ENCODE peak calls at places on chromosomes 5 and 9, in eight cellular contexts. One of them, this sample, is unnamed.
A peak's percentile ranks its signal among the peaks of the same experiment; 100 is the strongest.

GRCh38 chr5:126676195-126676624 is 75.5 kb downstream of the PHAX start:
- DNase-seq in T-helper 9 cell: peak; percentile 40
- DNase-seq in activated naive CD4-positive, alpha-beta T cell treated with Interleukin-2 at 50 U/mL for 16 hours: peak; percentile 67
- DNase-seq in esophagus squamous epithelium: no peak
- DNase-seq in naive thymus-derived CD8-positive, alpha-beta T cell: peak; percentile 41
- DNase-seq in caudate nucleus: peak; percentile 15
- DNase-seq in BJ: no peak
- DNase-seq in MV-4-11: peak; percentile 52
- DNase-seq in this sample: peak; percentile 64

GRCh38 chr9:4739587-4740372 is 1.2 kb downstream of the AK3 start:
- DNase-seq in naive thymus-derived CD8-positive, alpha-beta T cell: no peak
- DNase-seq in T-helper 9 cell: no peak
- DNase-seq in BJ: no peak
- DNase-seq in MV-4-11: no peak
- DNase-seq in caudate nucleus: no peak
- DNase-seq in esophagus squamous epithelium: no peak
- DNase-seq in activated naive CD4-positive, alpha-beta T cell treated with Interleukin-2 at 50 U/mL for 16 hours: no peak
- DNase-seq in this sample: peak; percentile 21

GRCh38 chr5:39494099-39494498 is 69.3 kb upstream of the DAB2 start:
- DNase-seq in MV-4-11: no peak
- DNase-seq in caudate nucleus: no peak
- DNase-seq in naive thymus-derived CD8-positive, alpha-beta T cell: no peak
- DNase-seq in esophagus squamous epithelium: no peak
- DNase-seq in activated naive CD4-positive, alpha-beta T cell treated with Interleukin-2 at 50 U/mL for 16 hours: no peak
- DNase-seq in BJ: no peak
- DNase-seq in T-helper 9 cell: no peak
- DNase-seq in this sample: peak; percentile 29

GRCh38 chr9:93266521-93267001 is 82.6 kb downstream of the WNK2 start:
- DNase-seq in esophagus squamous epithelium: no peak
- DNase-seq in MV-4-11: no peak
- DNase-seq in activated naive CD4-positive, alpha-beta T cell treated with Interleukin-2 at 50 U/mL for 16 hours: no peak
- DNase-seq in caudate nucleus: no peak
- DNase-seq in BJ: no peak
- DNase-seq in T-helper 9 cell: no peak
- DNase-seq in naive thymus-derived CD8-positive, alpha-beta T cell: no peak
- DNase-seq in this sample: no peak

GRCh38 chr9:6926436-6926835 is 168.7 kb downstream of the KDM4C start:
- DNase-seq in naive thymus-derived CD8-positive, alpha-beta T cell: no peak
- DNase-seq in activated naive CD4-positive, alpha-beta T cell treated with Interleukin-2 at 50 U/mL for 16 hours: no peak
- DNase-seq in MV-4-11: no peak
- DNase-seq in T-helper 9 cell: no peak
- DNase-seq in esophagus squamous epithelium: no peak
- DNase-seq in BJ: no peak
- DNase-seq in caudate nucleus: no peak
- DNase-seq in this sample: no peak

GRCh38 chr9:120915854-120916495 is 10.6 kb downstream of the TRAF1 start:
- DNase-seq in T-helper 9 cell: no peak
- DNase-seq in esophagus squamous epithelium: no peak
- DNase-seq in BJ: no peak
- DNase-seq in MV-4-11: no peak
- DNase-seq in naive thymus-derived CD8-positive, alpha-beta T cell: peak; percentile 31
- DNase-seq in caudate nucleus: no peak
- DNase-seq in activated naive CD4-positive, alpha-beta T cell treated with Interleukin-2 at 50 U/mL for 16 hours: peak; percentile 62
- DNase-seq in this sample: no peak

GRCh38 chr5:41869739-41870620 is at the start of gene OXCT1:
- DNase-seq in naive thymus-derived CD8-positive, alpha-beta T cell: peak; percentile 92
- DNase-seq in T-helper 9 cell: peak; percentile 92
- DNase-seq in BJ: no peak
- DNase-seq in activated naive CD4-positive, alpha-beta T cell treated with Interleukin-2 at 50 U/mL for 16 hours: peak; percentile 94
- DNase-seq in caudate nucleus: peak; percentile 70
- DNase-seq in esophagus squamous epithelium: peak; percentile 48
- DNase-seq in MV-4-11: peak; percentile 88
- DNase-seq in this sample: peak; percentile 88

GRCh38 chr9:79020266-79020665 is 551.5 kb upstream of the TLE4 start:
- DNase-seq in BJ: no peak
- DNase-seq in esophagus squamous epithelium: no peak
- DNase-seq in activated naive CD4-positive, alpha-beta T cell treated with Interleukin-2 at 50 U/mL for 16 hours: no peak
- DNase-seq in T-helper 9 cell: no peak
- DNase-seq in MV-4-11: no peak
- DNase-seq in caudate nucleus: no peak
- DNase-seq in naive thymus-derived CD8-positive, alpha-beta T cell: no peak
- DNase-seq in this sample: no peak

GRCh38 chr5:40240111-40240510 is 439.6 kb upstream of the PTGER4 start:
- DNase-seq in caudate nucleus: no peak
- DNase-seq in naive thymus-derived CD8-positive, alpha-beta T cell: no peak
- DNase-seq in T-helper 9 cell: no peak
- DNase-seq in esophagus squamous epithelium: no peak
- DNase-seq in BJ: no peak
- DNase-seq in activated naive CD4-positive, alpha-beta T cell treated with Interleukin-2 at 50 U/mL for 16 hours: peak; percentile 56
- DNase-seq in MV-4-11: peak; percentile 42
- DNase-seq in this sample: peak; percentile 36

This sample was measured in EL.